ENCODE peak calls at places on chromosomes 3 and 15, in four cellular contexts. R is GM12878, C is HL-60, B is K562. V is an unnamed sample.
A peak's percentile ranks its signal among the peaks of the same experiment; 100 is the strongest.

GRCh38 chr3:172595648-172596393 is 72.6 kb upstream of the TNFSF10 start:
- DNase-seq in R (peak; percentile 60), C (peak; percentile 49), B (peak; percentile 52), V (no peak)

GRCh38 chr3:63809607-63810006 is 9.5 kb upstream of the C3orf49 start:
- DNase-seq in R (no peak), C (no peak), B (no peak), V (no peak)

GRCh38 chr3:20064796-20065564 is 24.7 kb downstream of the KAT2B start:
- DNase-seq in R (no peak), C (no peak), B (peak; percentile 70), V (no peak)

GRCh38 chr3:64291956-64292355 is 66.7 kb upstream of the PRICKLE2 start:
- DNase-seq in R (no peak), C (no peak), B (no peak), V (no peak)

GRCh38 chr3:59784164-59784563 is 734.3 kb upstream of the CFAP20DC start:
- DNase-seq in R (no peak), C (no peak), B (no peak), V (no peak)

GRCh38 chr3:128553560-128553959 is 60.6 kb upstream of the GATA2 start:
- DNase-seq in R (no peak), C (no peak), B (no peak), V (no peak)

GRCh38 chr3:70096376-70097055 is 97.0 kb downstream of the SAMMSON start:
- DNase-seq in R (peak; percentile 58), C (no peak), B (no peak), V (no peak)

GRCh38 chr15:74040115-74040850 is 42.1 kb downstream of the GOLGA6A start:
- DNase-seq in R (no peak), C (no peak), B (no peak), V (no peak)

GRCh38 chr3:152474585-152474984 is 205.9 kb downstream of the MBNL1 start:
- DNase-seq in R (peak; percentile 60), C (peak; percentile 60), B (peak; percentile 37), V (no peak)

GRCh38 chr3:112132975-112133448 is at the start of gene GCSAM:
- DNase-seq in R (peak; percentile 100), C (peak; percentile 90), B (no peak), V (no peak)

GRCh38 chr3:114651555-114651954 is 357.7 kb downstream of the TIGIT start:
- DNase-seq in R (no peak), C (no peak), B (no peak), V (no peak)

GRCh38 chr3:50525987-50526386 is 22.6 kb upstream of the CACNA2D2 start:
- DNase-seq in R (no peak), C (peak; percentile 63), B (peak; percentile 87), V (peak; percentile 70)

GRCh38 chr3:179771797-179772196 is 119.0 kb downstream of the USP13 start:
- DNase-seq in R (no peak), C (peak; percentile 8), B (no peak), V (no peak)

GRCh38 chr3:167662919-167663400 is 9.2 kb upstream of the WDR49 start:
- DNase-seq in R (no peak), C (peak; percentile 57), B (no peak), V (no peak)

GRCh38 chr3:122668930-122669730 is 11.5 kb upstream of the PARP14 start:
- DNase-seq in R (no peak), C (no peak), B (peak; percentile 14), V (no peak)

GRCh38 chr3:135911106-135911505 is 54.4 kb upstream of the PPP2R3A start:
- DNase-seq in R (no peak), C (no peak), B (no peak), V (no peak)

GRCh38 chr15:78454992-78455391 is 17.0 kb downstream of the IREB2 start:
- DNase-seq in R (peak; percentile 40), C (peak; percentile 82), B (no peak), V (no peak)

GRCh38 chr15:74788042-74788715 is 6.3 kb downstream of the CSK start:
- DNase-seq in R (no peak), C (peak; percentile 69), B (no peak), V (no peak)

GRCh38 chr3:107753494-107753893 is 230.7 kb downstream of the BBX start:
- DNase-seq in R (no peak), C (peak; percentile 52), B (no peak), V (no peak)

DNA sequence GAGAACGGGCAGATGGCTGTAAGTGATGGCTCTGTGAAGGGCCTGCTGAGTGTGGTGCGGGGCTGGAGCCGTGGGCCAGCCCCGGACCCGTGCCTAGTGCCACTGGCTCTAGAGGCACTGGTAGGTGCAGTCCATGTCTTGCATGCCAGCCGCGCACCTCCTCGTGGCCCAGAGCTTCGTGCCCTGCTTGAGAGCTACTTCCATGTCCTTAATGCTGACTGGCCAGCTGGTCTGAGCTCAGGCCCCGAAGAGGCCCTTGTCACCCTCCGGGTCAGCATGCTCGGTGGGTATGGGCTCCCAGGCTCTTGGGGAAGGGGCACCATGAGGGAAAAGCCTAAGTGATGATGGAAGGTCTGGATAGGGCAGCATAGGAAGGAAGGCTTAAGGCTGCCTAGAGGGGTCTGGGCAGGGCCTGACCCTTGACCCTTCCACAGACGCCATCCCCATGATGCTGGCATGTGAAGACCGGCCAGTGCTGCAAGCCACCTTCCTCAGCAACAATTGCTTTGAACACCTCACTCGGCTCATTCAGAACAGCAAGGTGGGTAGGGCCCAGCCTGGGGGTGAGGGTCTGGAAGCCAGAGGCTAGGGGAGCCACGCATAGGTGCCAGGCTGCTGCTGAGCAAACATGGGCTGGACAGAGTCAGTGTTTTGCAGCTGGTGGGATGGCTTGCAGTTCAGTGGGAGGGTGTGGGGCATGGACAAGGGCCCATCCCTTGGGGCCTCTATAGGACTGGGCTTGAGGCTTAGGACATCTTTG is 12.1 kb downstream of the NBEAL2 start:
- DNase-seq in R (no peak), C (no peak), B (no peak), V (no peak)
- TF ChIP-seq SPI1 in R (no peak), C (no peak), B (no peak), V (no peak)

DNA sequence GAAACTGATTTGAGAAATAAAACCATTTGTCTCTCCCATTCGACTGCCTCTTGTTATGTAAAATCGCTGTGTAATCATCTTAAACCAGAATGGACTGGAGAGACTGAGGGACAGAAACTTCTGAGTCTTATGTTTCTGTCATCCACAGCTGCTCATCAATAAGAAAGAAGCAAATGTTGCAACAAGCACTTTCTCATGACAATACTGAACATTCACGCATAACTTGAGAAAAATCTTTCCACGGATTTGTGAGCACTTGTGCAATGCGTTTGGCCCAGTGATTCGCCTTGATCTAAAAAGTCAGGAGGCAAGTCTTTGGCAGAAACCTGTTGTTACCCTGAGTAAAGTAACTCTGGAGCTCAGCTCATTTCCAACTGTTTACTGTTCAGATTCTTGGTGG is 473.7 kb upstream of the RGMA start:
- DNase-seq in R (no peak), C (no peak), B (no peak), V (no peak)
- TF ChIP-seq POLR2AphosphoS5 in R (no peak), C (no peak), B (no peak), V (no peak)

DNA sequence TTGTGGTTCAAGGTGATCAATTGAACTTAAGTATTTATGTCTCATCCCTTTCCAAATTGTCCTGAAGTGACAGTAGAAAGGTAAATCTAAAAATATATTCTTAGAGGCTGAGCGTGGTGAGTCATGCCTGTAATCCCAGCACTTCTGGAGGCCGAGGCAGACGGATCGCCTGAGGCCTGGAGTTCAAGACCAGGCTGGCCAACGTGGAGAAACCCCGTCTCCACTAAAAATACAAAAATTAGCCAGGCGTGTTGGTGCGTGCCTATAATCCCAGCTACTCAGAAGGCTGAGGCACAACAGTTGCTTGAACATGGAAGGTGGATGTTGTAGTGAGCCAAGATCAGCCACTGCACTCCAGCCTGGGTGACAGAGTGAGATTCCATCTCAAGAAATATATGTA is 226.6 kb downstream of the DPH6 start:
- DNase-seq in R (no peak), C (no peak), B (no peak), V (no peak)
- TF ChIP-seq SPI1 in R (no peak), C (no peak), B (no peak), V (no peak)

GRCh38 chr15:96992817-96993216 is 662.3 kb downstream of the NR2F2 start:
- DNase-seq in R (no peak), C (no peak), B (no peak), V (no peak)
- TF ChIP-seq POLR2AphosphoS5 in R (no peak), C (no peak), B (no peak), V (no peak)

DNA sequence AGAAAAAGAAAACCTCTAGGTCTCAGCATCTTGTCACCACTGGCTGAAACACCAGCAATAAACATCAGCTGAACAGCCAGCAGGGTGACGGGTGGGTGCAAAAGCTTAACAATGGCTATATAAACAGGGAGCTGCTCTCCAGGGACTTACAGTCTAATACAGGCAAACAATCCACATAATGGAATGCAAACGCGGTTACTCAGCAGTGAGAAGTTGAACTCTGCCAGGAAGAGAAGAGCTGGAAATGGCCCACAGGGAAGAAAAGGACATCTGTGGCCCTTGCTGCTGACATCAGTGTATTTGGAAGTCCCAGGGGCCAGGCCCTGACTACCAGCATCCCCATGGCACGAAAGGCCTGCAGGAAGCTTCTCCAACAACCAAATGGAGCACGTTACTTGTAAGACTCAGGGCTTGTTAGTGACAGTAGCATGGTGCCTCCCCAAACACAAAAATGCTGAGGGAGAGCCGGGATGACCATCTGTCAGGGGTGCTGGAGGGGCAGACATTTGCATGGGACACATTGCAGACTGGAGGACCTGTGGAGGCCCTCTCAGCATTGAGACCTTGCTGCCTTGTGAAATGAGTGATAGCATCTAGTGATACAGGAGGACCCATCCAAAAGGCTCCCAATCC is 3.0 kb downstream of the HEG1 start:
- DNase-seq in R (no peak), C (no peak), B (no peak), V (no peak)
- TF ChIP-seq SPI1 in R (no peak), C (no peak), B (no peak), V (no peak)